ENCODE peak calls at places on chromosomes 2 and 18, in four cellular contexts. A is HFFc6, Y is transverse colon, I is AG09309. K is an unnamed sample.

GRCh38 chr2:85813978-85814801 is 60.4 kb downstream of the ATOH8 start:
- DNase-seq in I (peak; percentile 55), Y (peak; percentile 92), A (peak; percentile 82), K (peak; percentile 87)

GRCh38 chr2:88181511-88181910 is 11.4 kb downstream of the THNSL2 start:
- DNase-seq in I (peak; percentile 53), A (no peak), Y (no peak), K (no peak)

GRCh38 chr2:83817511-83817910 is 641.6 kb downstream of the SUCLG1 start:
- DNase-seq in I (no peak), A (no peak), Y (no peak), K (no peak)

GRCh38 chr18:9057646-9058045 is 44.9 kb upstream of the NDUFV2 start:
- DNase-seq in I (no peak), A (no peak), Y (no peak), K (no peak)

GRCh38 chr2:70548233-70548632 is 5.4 kb downstream of the TGFA start:
- DNase-seq in Y (no peak), A (no peak), I (no peak), K (no peak)

GRCh38 chr2:237074211-237074993 is 11.3 kb upstream of the COPS8 start:
- DNase-seq in Y (no peak), I (no peak), A (no peak), K (no peak)

GRCh38 chr18:51030537-51031258 is 685 bp downstream of the SMAD4 start:
- DNase-seq in Y (peak; percentile 81), I (no peak), A (peak; percentile 16), K (peak; percentile 51)

GRCh38 chr2:219273887-219274391 is 5.2 kb upstream of the DNAJB2 start:
- DNase-seq in Y (no peak), A (peak; percentile 51), I (no peak), K (no peak)

GRCh38 chr2:220296174-220296573 is 668.7 kb downstream of the SLC4A3 start:
- DNase-seq in Y (no peak), A (peak; percentile 7), I (no peak), K (no peak)

GRCh38 chr18:46278481-46279465 is 174.6 kb downstream of the HAUS1 start:
- DNase-seq in Y (no peak), I (peak; percentile 32), A (peak; percentile 69), K (no peak)

GRCh38 chr2:239601201-239601851 is 200.5 kb upstream of the HDAC4 start:
- DNase-seq in A (no peak), I (no peak), Y (no peak), K (peak; percentile 21)

GRCh38 chr2:70133521-70134348 is 46.5 kb downstream of the PCBP1 start:
- DNase-seq in Y (no peak), A (no peak), I (no peak), K (no peak)

GRCh38 chr18:56299740-56300139 is 338.7 kb downstream of the TXNL1 start:
- DNase-seq in I (no peak), Y (no peak), A (no peak), K (no peak)

GRCh38 chr2:116061023-116061422 is 1618.6 kb downstream of the DPP10 start:
- DNase-seq in I (no peak), Y (no peak), A (no peak), K (no peak)

GRCh38 chr2:187497858-187498463 is 49.9 kb upstream of the CALCRL start:
- DNase-seq in A (no peak), Y (no peak), I (no peak), K (no peak)

GRCh38 chr2:191246820-191247380 is 1.7 kb downstream of the MYO1B start:
- DNase-seq in I (no peak), Y (no peak), A (no peak), K (no peak)

GRCh38 chr2:221123396-221123795 is 448.7 kb downstream of the EPHA4 start:
- DNase-seq in I (no peak), A (no peak), Y (no peak), K (no peak)

GRCh38 chr18:35672897-35673296 is 91.4 kb downstream of the GALNT1 start:
- DNase-seq in I (peak; percentile 8), Y (peak; percentile 50), A (peak; percentile 27), K (no peak)

GRCh38 chr2:236352761-236353593 is 88.8 kb upstream of the ASB18 start:
- DNase-seq in A (peak; percentile 20), I (peak; percentile 5), Y (no peak), K (no peak)

GRCh38 chr18:50748243-50749229 is 71.3 kb downstream of the MRO start:
- DNase-seq in I (no peak), A (no peak), Y (no peak), K (no peak)

GRCh38 chr2:209933499-209934458 is 68.7 kb upstream of the RPE start:
- DNase-seq in I (peak; percentile 21), Y (no peak), A (peak; percentile 21), K (no peak)

GRCh38 chr2:177717831-177718618 is 325.5 kb downstream of the AGPS start:
- DNase-seq in I (no peak), Y (no peak), A (no peak), K (no peak)

GRCh38 chr2:30410217-30410616 is 36.8 kb upstream of the LCLAT1 start:
- DNase-seq in A (peak; percentile 63), Y (no peak), I (no peak), K (no peak)

GRCh38 chr2:111162718-111163331 is 42.1 kb downstream of the BCL2L11 start:
- DNase-seq in Y (no peak), I (no peak), A (no peak), K (peak; percentile 59)

GRCh38 chr2:65164379-65165023 is 34.6 kb upstream of the RAB1A start:
- DNase-seq in Y (no peak), A (no peak), I (no peak), K (no peak)

GRCh38 chr2:241860184-241861078 is 1.7 kb upstream of the PDCD1 start:
- DNase-seq in Y (no peak), I (no peak), A (no peak), K (peak; percentile 40)

GRCh38 chr2:181250691-181251090 is 206.5 kb upstream of the ITGA4 start:
- DNase-seq in Y (no peak), A (no peak), I (no peak), K (no peak)

GRCh38 chr2:118223487-118224136 is 135.3 kb downstream of the INSIG2 start:
- DNase-seq in Y (no peak), I (no peak), A (no peak), K (no peak)

GRCh38 chr18:49813071-49813320 is 337 bp downstream of the ACAA2 start:
- DNase-seq in Y (peak; percentile 43), I (no peak), A (no peak), K (peak; percentile 47)

GRCh38 chr2:217820904-217821303 is 181.9 kb downstream of the TNS1 start:
- DNase-seq in A (no peak), I (no peak), Y (no peak), K (no peak)

GRCh38 chr2:189350515-189351209 is 90.6 kb upstream of the WDR75 start:
- DNase-seq in A (peak; percentile 94), Y (no peak), I (peak; percentile 92), K (no peak)

GRCh38 chr2:183149489-183149888 is 25.2 kb downstream of the NUP35 start:
- DNase-seq in Y (no peak), A (peak; percentile 20), I (no peak), K (no peak)

GRCh38 chr2:109715302-109715937 is 78.7 kb upstream of the RGPD5 start:
- DNase-seq in I (no peak), A (no peak), Y (peak; percentile 67), K (no peak)

GRCh38 chr18:25033747-25034471 is 318.1 kb downstream of the ZNF521 start:
- DNase-seq in Y (no peak), I (no peak), A (no peak), K (no peak)
- TF ChIP-seq CTCF in Y (no peak), I (no peak), A (no peak), K (no peak)

GRCh38 chr18:79986726-79987125 is 1.6 kb downstream of the TXNL4A start:
- DNase-seq in A (no peak), Y (no peak), I (no peak), K (no peak)

GRCh38 chr18:79985172-79985571 is 3.2 kb downstream of the TXNL4A start:
- DNase-seq in A (no peak), Y (no peak), I (no peak), K (no peak)

GRCh38 chr18:79987566-79987965 is 797 bp downstream of the TXNL4A start:
- DNase-seq in I (no peak), A (peak; percentile 20), Y (no peak), K (no peak)

GRCh38 chr18:79988925-79989361 is 580 bp upstream of the TXNL4A start:
- DNase-seq in I (no peak), A (peak; percentile 50), Y (peak; percentile 42), K (no peak)

GRCh38 chr18:79988079-79988924 is at the start of gene TXNL4A:
- DNase-seq in Y (peak; percentile 88), I (peak; percentile 54), A (peak; percentile 65), K (peak; percentile 74)
- TF ChIP-seq CTCF in Y (peak; percentile 41), I (peak; percentile 18), A (peak; percentile 42), K (peak; percentile 30)

DNA sequence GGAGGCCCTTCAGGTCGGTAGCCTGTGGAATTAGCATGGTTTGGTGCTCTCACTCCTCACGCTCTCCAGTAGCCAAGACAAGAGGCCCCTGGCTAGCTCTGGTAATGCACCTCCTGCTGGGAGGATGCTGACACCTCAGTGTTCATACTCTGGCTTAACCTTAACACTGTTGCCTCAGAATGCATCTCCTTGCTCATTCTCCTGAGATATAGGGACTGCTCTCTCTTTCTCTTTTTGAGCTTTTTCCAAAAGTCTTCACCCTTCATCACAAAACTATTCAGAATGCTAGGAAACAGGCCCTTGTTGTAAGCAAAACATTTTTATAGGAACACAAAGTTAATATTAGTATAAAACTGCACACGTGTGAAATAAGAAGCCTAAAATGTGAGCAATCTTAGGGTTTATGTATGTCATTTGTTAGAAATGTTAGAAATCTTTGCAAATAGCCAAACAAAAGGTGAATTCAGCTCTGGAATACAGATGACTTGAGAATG is 17.3 kb upstream of the IMPA2 start:
- DNase-seq in Y (no peak), I (peak; percentile 32), A (peak; percentile 60), K (no peak)
- TF ChIP-seq CTCF in Y (no peak), I (peak; percentile 52), A (peak; percentile 59), K (no peak)

GRCh38 chr2:172102159-172102857 is 392 bp downstream of the DLX2 start:
- DNase-seq in I (no peak), Y (no peak), A (peak; percentile 92), K (no peak)

GRCh38 chr2:172102858-172103359 is at the start of gene DLX2:
- DNase-seq in A (peak; percentile 91), I (no peak), Y (peak; percentile 86), K (peak; percentile 80)

GRCh38 chr2:172101707-172102158 is 967 bp downstream of the DLX2 start:
- DNase-seq in I (no peak), Y (no peak), A (no peak), K (peak; percentile 45)

GRCh38 chr2:172105715-172106124 is 3.0 kb upstream of the DLX2 start:
- DNase-seq in Y (no peak), A (no peak), I (no peak), K (no peak)

DNA sequence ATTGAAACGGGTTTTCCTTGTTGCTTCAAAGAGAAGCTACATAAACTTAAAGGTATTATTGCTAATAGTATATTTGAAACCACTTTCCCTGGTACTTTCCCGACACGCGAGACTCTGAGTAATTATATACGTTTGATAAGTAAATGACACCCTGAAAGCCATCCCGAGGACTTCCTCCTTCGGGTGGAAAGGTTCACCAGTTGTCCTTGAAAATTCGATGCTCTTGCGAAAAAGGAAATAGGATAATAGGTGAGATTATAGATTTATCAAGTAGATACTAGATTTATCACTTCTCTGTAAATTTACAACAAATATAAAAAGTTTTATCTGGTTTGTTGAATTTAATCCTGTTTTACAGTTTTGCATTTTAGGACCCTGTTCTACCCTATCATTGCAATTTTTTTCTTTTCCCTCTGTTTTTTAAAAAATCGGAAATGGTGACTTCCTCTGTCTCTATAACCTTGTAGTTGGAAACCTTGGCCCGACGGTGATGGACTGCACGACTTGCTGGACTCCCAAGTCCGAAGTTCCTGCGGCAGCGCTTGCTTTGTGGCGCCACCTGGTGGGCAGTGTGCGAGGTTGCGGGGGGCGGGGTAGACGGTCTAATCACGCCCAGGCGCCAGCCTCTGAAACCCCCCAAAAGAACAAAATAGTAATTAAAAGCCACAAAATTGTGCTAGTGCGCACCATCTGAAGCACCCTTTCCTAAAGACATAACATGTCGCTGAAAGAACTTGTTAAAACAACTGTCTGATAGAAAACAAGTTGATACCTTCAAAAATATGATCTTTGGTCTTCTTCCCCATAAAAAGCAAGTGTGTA is 982 bp upstream of the DLX2 start:
- DNase-seq in Y (peak; percentile 83), A (peak; percentile 80), I (no peak), K (peak; percentile 74)
- TF ChIP-seq CTCF in Y (peak; percentile 88), A (peak; percentile 98), I (peak; percentile 95), K (peak; percentile 96)